ENCODE peak calls at places on chromosomes 12 and 14, in seven cellular contexts. One of them, this sample, is unnamed.

GRCh38 chr12:591571-592505 is 71.4 kb downstream of the NINJ2 start:
- DNase-seq in H1: no peak
- DNase-seq in K562: peak; percentile 93
- DNase-seq in HepG2: peak; percentile 24
- DNase-seq in SK-N-SH: peak; percentile 89
- DNase-seq in HCT116: no peak
- DNase-seq in GM12878: no peak
- DNase-seq in this sample: no peak

GRCh38 chr14:44989497-44990440 is 27.8 kb downstream of the TOGARAM1 start:
- DNase-seq in H1: no peak
- DNase-seq in GM12878: no peak
- DNase-seq in HCT116: no peak
- DNase-seq in SK-N-SH: no peak
- DNase-seq in K562: no peak
- DNase-seq in HepG2: no peak
- DNase-seq in this sample: no peak

GRCh38 chr14:59897757-59898383 is 22.1 kb upstream of the LRRC9 start:
- DNase-seq in HCT116: peak; percentile 10
- DNase-seq in GM12878: no peak
- DNase-seq in SK-N-SH: peak; percentile 51
- DNase-seq in H1: no peak
- DNase-seq in HepG2: peak; percentile 30
- DNase-seq in K562: peak; percentile 6
- DNase-seq in this sample: peak; percentile 41

GRCh38 chr14:89276424-89276975 is 140.5 kb downstream of the FOXN3 start:
- DNase-seq in SK-N-SH: no peak
- DNase-seq in K562: no peak
- DNase-seq in HCT116: no peak
- DNase-seq in HepG2: no peak
- DNase-seq in H1: no peak
- DNase-seq in GM12878: peak; percentile 94
- DNase-seq in this sample: no peak

GRCh38 chr14:92176476-92176875 is 54.7 kb downstream of the CPSF2 start:
- DNase-seq in H1: no peak
- DNase-seq in HCT116: no peak
- DNase-seq in GM12878: no peak
- DNase-seq in K562: no peak
- DNase-seq in HepG2: no peak
- DNase-seq in SK-N-SH: no peak
- DNase-seq in this sample: no peak

GRCh38 chr14:51627313-51627712 is 24.4 kb upstream of the FRMD6 start:
- DNase-seq in GM12878: no peak
- DNase-seq in H1: no peak
- DNase-seq in HCT116: no peak
- DNase-seq in SK-N-SH: no peak
- DNase-seq in HepG2: no peak
- DNase-seq in K562: no peak
- DNase-seq in this sample: no peak

GRCh38 chr12:95529693-95530225 is 21.5 kb downstream of the USP44 start:
- DNase-seq in GM12878: no peak
- DNase-seq in H1: no peak
- DNase-seq in HepG2: no peak
- DNase-seq in SK-N-SH: no peak
- DNase-seq in K562: no peak
- DNase-seq in HCT116: no peak
- DNase-seq in this sample: no peak

GRCh38 chr12:82694970-82695369 is 8.3 kb downstream of the TMTC2 start:
- DNase-seq in GM12878: no peak
- DNase-seq in HCT116: no peak
- DNase-seq in SK-N-SH: no peak
- DNase-seq in HepG2: no peak
- DNase-seq in H1: no peak
- DNase-seq in K562: no peak
- DNase-seq in this sample: no peak

GRCh38 chr12:125121095-125121494 is 55.9 kb downstream of the AACS start:
- DNase-seq in SK-N-SH: no peak
- DNase-seq in GM12878: no peak
- DNase-seq in H1: no peak
- DNase-seq in HCT116: no peak
- DNase-seq in HepG2: no peak
- DNase-seq in K562: no peak
- DNase-seq in this sample: no peak

GRCh38 chr12:47860279-47860841 is 40.7 kb upstream of the HDAC7 start:
- DNase-seq in H1: no peak
- DNase-seq in HCT116: no peak
- DNase-seq in K562: no peak
- DNase-seq in SK-N-SH: no peak
- DNase-seq in GM12878: no peak
- DNase-seq in HepG2: no peak
- DNase-seq in this sample: no peak

GRCh38 chr14:101584049-101584859 is 23.0 kb downstream of the DIO3 start:
- DNase-seq in K562: peak; percentile 81
- DNase-seq in SK-N-SH: peak; percentile 94
- DNase-seq in HepG2: no peak
- DNase-seq in H1: no peak
- DNase-seq in HCT116: no peak
- DNase-seq in GM12878: no peak
- DNase-seq in this sample: no peak

GRCh38 chr14:103847954-103848719 is 762 bp upstream of the PPP1R13B start:
- DNase-seq in SK-N-SH: peak; percentile 49
- DNase-seq in HCT116: no peak
- DNase-seq in GM12878: no peak
- DNase-seq in HepG2: peak; percentile 40
- DNase-seq in H1: peak; percentile 83
- DNase-seq in K562: peak; percentile 67
- DNase-seq in this sample: peak; percentile 72

GRCh38 chr12:72330291-72330690 is 58.1 kb downstream of the TRHDE start:
- DNase-seq in GM12878: no peak
- DNase-seq in HepG2: no peak
- DNase-seq in K562: no peak
- DNase-seq in H1: no peak
- DNase-seq in HCT116: no peak
- DNase-seq in SK-N-SH: no peak
- DNase-seq in this sample: peak; percentile 14

GRCh38 chr14:50001146-50001998 is 108.5 kb downstream of the ARF6 start:
- DNase-seq in GM12878: no peak
- DNase-seq in HCT116: peak; percentile 87
- DNase-seq in K562: peak; percentile 63
- DNase-seq in SK-N-SH: no peak
- DNase-seq in H1: peak; percentile 61
- DNase-seq in HepG2: peak; percentile 86
- DNase-seq in this sample: peak; percentile 81

GRCh38 chr12:96698521-96698920 is 208.5 kb upstream of the NEDD1 start:
- DNase-seq in HCT116: no peak
- DNase-seq in K562: no peak
- DNase-seq in SK-N-SH: no peak
- DNase-seq in H1: no peak
- DNase-seq in HepG2: peak; percentile 6
- DNase-seq in GM12878: no peak
- DNase-seq in this sample: peak; percentile 69

GRCh38 chr14:35789651-35790050 is 19.4 kb downstream of the RALGAPA1 start:
- DNase-seq in HCT116: no peak
- DNase-seq in SK-N-SH: no peak
- DNase-seq in GM12878: no peak
- DNase-seq in HepG2: no peak
- DNase-seq in K562: no peak
- DNase-seq in H1: no peak
- DNase-seq in this sample: no peak

GRCh38 chr12:107817250-107817649 is 42.7 kb downstream of the ASCL4 start:
- DNase-seq in SK-N-SH: no peak
- DNase-seq in GM12878: no peak
- DNase-seq in HCT116: no peak
- DNase-seq in HepG2: no peak
- DNase-seq in H1: no peak
- DNase-seq in K562: no peak
- DNase-seq in this sample: no peak

GRCh38 chr12:42084522-42084921 is 60.2 kb downstream of the GXYLT1 start:
- DNase-seq in GM12878: no peak
- DNase-seq in HCT116: no peak
- DNase-seq in K562: no peak
- DNase-seq in H1: no peak
- DNase-seq in SK-N-SH: no peak
- DNase-seq in HepG2: no peak
- DNase-seq in this sample: no peak

GRCh38 chr12:51392556-51393237 is 1.5 kb upstream of the GALNT6 start:
- DNase-seq in H1: peak; percentile 54
- DNase-seq in GM12878: no peak
- DNase-seq in HCT116: no peak
- DNase-seq in SK-N-SH: no peak
- DNase-seq in HepG2: no peak
- DNase-seq in K562: no peak
- DNase-seq in this sample: peak; percentile 63

DNA sequence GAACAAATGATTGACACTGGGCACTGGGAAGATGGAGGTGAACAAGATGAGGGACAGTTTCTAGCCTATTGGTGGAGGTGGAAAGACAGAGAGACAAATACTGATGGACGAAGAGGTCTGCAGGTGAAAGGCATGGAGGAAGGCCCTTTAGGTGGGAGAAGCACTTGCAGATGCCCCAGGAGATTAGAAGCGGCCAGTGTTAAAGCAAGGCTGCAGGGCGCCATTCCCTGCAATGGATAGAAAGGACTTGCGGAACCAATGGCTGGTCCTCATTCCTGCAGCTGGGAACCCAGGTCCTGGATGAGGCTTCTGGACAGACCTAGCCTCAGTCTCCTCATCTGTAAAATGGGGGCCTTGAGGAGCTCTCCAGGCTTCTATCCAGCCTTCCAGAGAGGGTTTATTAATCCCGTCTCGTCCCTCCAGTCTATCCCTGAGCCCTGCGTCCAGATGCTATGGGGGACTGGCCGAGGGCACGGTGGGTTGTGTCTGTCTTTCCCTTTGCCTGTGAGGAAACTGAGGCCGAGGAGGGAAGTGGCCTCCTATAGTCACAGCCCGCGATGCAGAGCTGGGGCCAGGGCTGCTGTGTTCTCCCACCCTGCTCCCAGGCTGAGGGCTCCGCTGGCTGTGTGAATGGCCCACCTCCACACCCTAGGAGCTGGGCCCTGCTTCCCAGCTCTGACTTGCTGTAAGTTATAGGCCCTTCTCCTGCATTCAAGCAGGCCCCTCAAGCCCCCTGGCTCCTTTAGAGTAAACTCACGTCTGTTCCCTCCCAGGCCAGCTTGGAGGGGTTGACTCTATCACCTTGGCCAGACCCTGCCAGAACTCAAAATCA is 33.0 kb downstream of the CYP46A1 start:
- DNase-seq in K562: no peak
- DNase-seq in GM12878: no peak
- DNase-seq in SK-N-SH: no peak
- DNase-seq in HepG2: no peak
- DNase-seq in H1: no peak
- DNase-seq in HCT116: no peak
- DNase-seq in this sample: no peak
- TF ChIP-seq JUND in K562: no peak
- TF ChIP-seq JUND in GM12878: no peak
- TF ChIP-seq JUND in SK-N-SH: no peak
- TF ChIP-seq JUND in HepG2: no peak
- TF ChIP-seq JUND in H1: no peak
- TF ChIP-seq JUND in HCT116: no peak
- TF ChIP-seq JUND in this sample: no peak

GRCh38 chr14:96648506-96649326 is 146.5 kb downstream of the PAPOLA start:
- DNase-seq in K562: no peak
- DNase-seq in HepG2: no peak
- DNase-seq in SK-N-SH: no peak
- DNase-seq in GM12878: no peak
- DNase-seq in HCT116: no peak
- DNase-seq in H1: peak; percentile 34
- DNase-seq in this sample: no peak

GRCh38 chr14:96653597-96653996 is 143.6 kb upstream of the VRK1 start:
- DNase-seq in HCT116: no peak
- DNase-seq in K562: no peak
- DNase-seq in GM12878: no peak
- DNase-seq in H1: peak; percentile 10
- DNase-seq in SK-N-SH: no peak
- DNase-seq in HepG2: no peak
- DNase-seq in this sample: no peak

DNA sequence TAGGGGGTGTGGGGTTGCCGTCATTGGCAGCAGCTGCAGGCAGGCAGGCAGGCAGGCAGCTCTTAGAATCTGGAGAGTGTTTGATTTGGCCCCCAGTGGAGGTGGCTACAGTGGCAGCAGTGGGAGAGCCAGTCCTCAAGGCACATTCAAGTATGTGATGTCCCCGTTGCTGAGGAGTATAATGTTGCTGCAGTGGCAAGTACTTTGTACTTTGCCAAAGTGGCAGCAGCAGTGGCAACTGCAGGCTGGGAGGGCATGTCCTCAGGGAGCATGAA is 147.1 kb downstream of the PAPOLA start:
- DNase-seq in K562: no peak
- DNase-seq in GM12878: no peak
- DNase-seq in SK-N-SH: no peak
- DNase-seq in HCT116: no peak
- DNase-seq in H1: peak; percentile 29
- DNase-seq in HepG2: no peak
- DNase-seq in this sample: no peak
- TF ChIP-seq JUND in K562: no peak
- TF ChIP-seq JUND in GM12878: no peak
- TF ChIP-seq JUND in SK-N-SH: no peak
- TF ChIP-seq JUND in HCT116: no peak
- TF ChIP-seq JUND in H1: no peak
- TF ChIP-seq JUND in HepG2: no peak
- TF ChIP-seq JUND in this sample: no peak

GRCh38 chr14:100140452-100141132 is 18.9 kb downstream of the DEGS2 start:
- DNase-seq in SK-N-SH: no peak
- DNase-seq in H1: peak; percentile 78
- DNase-seq in HepG2: peak; percentile 82
- DNase-seq in HCT116: no peak
- DNase-seq in GM12878: no peak
- DNase-seq in K562: peak; percentile 77
- DNase-seq in this sample: no peak
- TF ChIP-seq JUND in SK-N-SH: no peak
- TF ChIP-seq JUND in H1: no peak
- TF ChIP-seq JUND in HepG2: no peak
- TF ChIP-seq JUND in HCT116: no peak
- TF ChIP-seq JUND in GM12878: no peak
- TF ChIP-seq JUND in K562: peak; percentile 18
- TF ChIP-seq JUND in this sample: no peak

DNA sequence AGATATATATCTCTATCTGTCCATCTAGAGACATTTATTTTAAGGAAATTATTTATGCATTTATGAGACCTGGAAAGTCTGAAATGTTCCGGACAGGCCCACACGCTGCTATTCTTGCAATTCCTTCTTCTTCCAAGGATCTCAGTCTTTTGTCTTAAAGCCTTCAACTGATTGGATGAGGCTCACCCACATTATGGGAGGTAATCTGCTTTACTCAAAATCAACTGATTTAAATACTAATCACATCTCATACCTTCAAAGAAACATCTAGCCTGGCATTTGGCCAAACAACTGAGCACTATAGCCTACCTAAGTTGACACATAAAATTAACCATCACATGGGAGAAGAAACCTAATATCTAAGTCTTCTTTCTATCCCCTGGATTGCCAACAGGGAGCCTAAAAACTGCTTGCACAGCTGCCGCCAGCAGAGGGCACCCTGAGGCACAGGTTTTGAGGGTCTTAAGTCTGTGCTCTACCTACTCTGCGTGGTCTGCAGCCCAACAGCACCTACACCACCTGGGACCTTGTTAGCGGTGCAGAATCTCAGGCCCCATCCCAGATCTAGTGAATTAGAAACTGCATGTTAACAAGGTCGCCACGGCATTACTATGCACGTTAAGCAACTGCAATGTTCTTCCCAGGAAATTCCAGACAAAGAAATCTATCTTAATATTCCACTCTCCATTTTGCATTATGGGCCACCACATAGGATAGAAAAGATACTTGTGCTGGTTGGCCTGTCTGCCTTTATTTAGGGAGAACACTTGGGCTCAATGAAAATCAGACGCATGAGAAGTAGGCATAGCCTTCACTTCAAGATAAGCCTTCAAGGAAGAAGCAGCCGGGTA is 249.7 kb downstream of the FOXG1 start:
- DNase-seq in HepG2: peak; percentile 78
- DNase-seq in GM12878: no peak
- DNase-seq in H1: peak; percentile 85
- DNase-seq in SK-N-SH: peak; percentile 7
- DNase-seq in HCT116: no peak
- DNase-seq in K562: peak; percentile 7
- DNase-seq in this sample: peak; percentile 54
- TF ChIP-seq JUND in HepG2: no peak
- TF ChIP-seq JUND in GM12878: no peak
- TF ChIP-seq JUND in H1: no peak
- TF ChIP-seq JUND in SK-N-SH: no peak
- TF ChIP-seq JUND in HCT116: no peak
- TF ChIP-seq JUND in K562: no peak
- TF ChIP-seq JUND in this sample: no peak